ENCODE peak calls at places on chromosome 1, in nine cellular contexts. S is cardiac fibroblast, O is astrocyte of the spinal cord, V is GM23338, G is hepatocyte, J is kidney epithelial cell, Y is bronchial epithelial cell, B is prostate gland, M is colonic mucosa. Z is an unnamed sample.
A peak's percentile ranks its signal among the peaks of the same experiment; 100 is the strongest.

GRCh38 chr1:246270236-246270635 is 236.8 kb downstream of the SMYD3 start:
- DNase-seq in G (no peak), M (no peak), B (no peak), O (no peak), Y (no peak), V (no peak), J (no peak), S (no peak), Z (no peak)

GRCh38 chr1:206020393-206021007 is 3.2 kb downstream of the CTSE start:
- DNase-seq in J (no peak), G (no peak), M (no peak), V (no peak), B (no peak), Y (no peak), O (no peak), S (no peak), Z (no peak)

GRCh38 chr1:12157366-12158231 is 9.2 kb upstream of the TNFRSF1B start:
- DNase-seq in B (no peak), Y (peak; percentile 28), M (no peak), O (no peak), V (no peak), S (no peak), J (no peak), G (no peak), Z (no peak)

GRCh38 chr1:172726740-172727139 is 67.8 kb downstream of the FASLG start:
- DNase-seq in B (no peak), Y (no peak), O (no peak), V (no peak), J (no peak), S (no peak), G (no peak), M (no peak), Z (no peak)

GRCh38 chr1:54168206-54168965 is 15.6 kb upstream of the CDCP2 start:
- DNase-seq in V (no peak), O (no peak), S (no peak), M (no peak), B (no peak), Y (peak; percentile 58), J (no peak), G (no peak), Z (no peak)

GRCh38 chr1:44002606-44003157 is 11.3 kb downstream of the CCDC24 start:
- DNase-seq in V (peak; percentile 62), B (no peak), M (no peak), Y (no peak), J (no peak), O (no peak), G (no peak), S (no peak), Z (no peak)

GRCh38 chr1:150537732-150538684 is 11.2 kb upstream of the ADAMTSL4 start:
- DNase-seq in O (peak; percentile 67), S (peak; percentile 88), B (no peak), G (peak; percentile 30), J (no peak), Y (peak; percentile 87), M (no peak), V (peak; percentile 77), Z (no peak)

GRCh38 chr1:109657970-109658369 is 2.1 kb downstream of the GSTM4 start:
- DNase-seq in S (no peak), M (no peak), Y (no peak), G (no peak), V (no peak), O (no peak), B (no peak), J (no peak), Z (no peak)

GRCh38 chr1:99850458-99850974 is 355 bp downstream of the AGL start:
- DNase-seq in S (no peak), M (no peak), V (no peak), G (no peak), J (no peak), B (peak; percentile 9), Y (peak; percentile 18), O (peak; percentile 41), Z (no peak)

GRCh38 chr1:82445827-82446226 is 645.1 kb downstream of the ADGRL2 start:
- DNase-seq in Y (no peak), S (no peak), M (no peak), V (no peak), G (no peak), O (no peak), J (no peak), B (no peak), Z (no peak)

GRCh38 chr1:10615336-10615735 is 140.6 kb downstream of the PEX14 start:
- DNase-seq in M (no peak), V (no peak), G (no peak), O (no peak), B (no peak), S (no peak), J (no peak), Y (no peak), Z (no peak)

GRCh38 chr1:226688056-226688748 is 50.9 kb downstream of the ITPKB start:
- DNase-seq in S (no peak), B (no peak), J (no peak), O (no peak), V (peak; percentile 34), M (no peak), G (no peak), Y (no peak), Z (no peak)

GRCh38 chr1:184483101-184483813 is 96.4 kb downstream of the C1orf21 start:
- DNase-seq in M (no peak), O (peak; percentile 38), S (peak; percentile 38), G (no peak), Y (peak; percentile 27), V (no peak), B (peak; percentile 61), J (peak; percentile 9), Z (no peak)

GRCh38 chr1:108016451-108016920 is 51.5 kb upstream of the VAV3 start:
- DNase-seq in S (peak; percentile 73), J (peak; percentile 94), B (no peak), O (peak; percentile 77), M (no peak), Y (peak; percentile 74), G (peak; percentile 52), V (no peak), Z (peak; percentile 72)

GRCh38 chr1:30654188-30654587 is 69.2 kb downstream of the MATN1 start:
- DNase-seq in G (no peak), J (no peak), B (no peak), M (no peak), V (no peak), S (no peak), O (no peak), Y (peak; percentile 49), Z (no peak)

DNA sequence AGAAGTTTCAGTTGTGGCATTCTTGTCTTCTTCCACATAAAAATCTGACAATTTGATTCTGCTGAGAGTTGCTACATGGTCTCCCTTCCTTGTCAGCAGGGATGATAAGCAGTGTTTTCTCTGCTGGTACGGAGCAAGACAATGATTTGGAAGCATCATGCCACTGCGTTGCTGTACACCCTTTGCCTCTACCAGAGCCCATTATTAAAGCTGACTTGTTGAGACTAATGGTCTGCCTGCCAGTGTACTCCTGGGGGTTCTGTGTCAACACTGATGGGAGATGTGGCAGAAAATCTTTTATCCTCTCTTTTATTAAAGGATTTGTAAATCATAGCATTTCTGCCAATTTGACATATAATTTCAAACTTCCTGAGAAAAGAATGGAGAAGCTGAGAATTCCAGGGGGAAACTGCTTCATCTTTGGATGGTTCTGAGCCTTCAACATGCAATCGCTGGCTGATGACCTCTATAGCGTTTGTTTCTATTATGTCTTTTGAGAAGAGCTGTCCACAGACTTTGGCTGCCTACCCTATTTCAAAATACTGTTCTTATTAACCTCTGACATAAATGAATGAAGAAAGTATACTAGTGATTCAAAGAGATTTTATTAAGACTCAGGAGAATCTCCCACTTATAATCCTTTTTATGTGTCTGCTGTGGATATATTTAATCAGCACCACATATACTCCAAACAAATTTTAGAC is 47.9 kb upstream of the DYNLT5 start:
- DNase-seq in G (no peak), J (no peak), S (peak; percentile 23), O (peak; percentile 19), V (no peak), B (no peak), Y (no peak), M (no peak), Z (no peak)
- H3K4me3 ChIP-seq in G (no peak overlapping the region), J (no peak overlapping the region), S (no peak overlapping the region), O (no peak overlapping the region), V (no peak overlapping the region), B (no peak overlapping the region), Y (no peak overlapping the region), M (no peak overlapping the region), Z (no peak overlapping the region)

DNA sequence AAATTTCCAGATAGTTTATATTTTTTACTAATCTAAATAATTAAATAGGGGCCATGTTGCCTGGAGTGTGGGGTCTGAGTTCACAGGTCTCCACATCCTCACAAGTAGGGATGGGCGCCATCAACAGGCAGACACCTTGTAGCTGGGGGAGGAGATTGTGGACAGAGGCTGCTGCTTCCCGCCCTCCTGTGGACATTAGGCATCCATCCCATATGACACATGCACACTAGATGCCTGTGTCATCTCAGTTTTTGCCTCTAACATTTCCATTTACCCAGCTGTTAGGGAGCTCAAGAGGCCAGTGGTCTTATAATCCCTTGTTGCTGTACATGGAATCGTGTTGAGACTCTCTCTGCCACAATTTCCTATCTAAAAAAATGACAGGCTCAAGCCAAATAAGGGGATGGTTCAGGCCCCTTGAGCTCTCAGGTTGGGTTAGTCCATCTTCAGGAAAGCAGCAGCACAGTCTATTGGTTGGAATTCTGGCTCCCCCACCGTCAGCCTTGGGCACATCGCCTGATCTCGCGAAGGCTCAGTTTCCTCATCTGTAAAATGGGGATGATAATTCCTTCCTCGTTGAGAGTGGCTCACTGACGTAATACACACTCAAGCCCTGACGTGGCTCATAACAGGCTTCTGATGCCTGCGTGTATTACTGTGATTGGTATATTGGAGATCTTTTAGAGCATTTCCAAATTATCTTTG is 13.6 kb downstream of the LHX4 start:
- DNase-seq in G (no peak), M (no peak), Y (no peak), O (no peak), V (peak; percentile 34), S (no peak), J (no peak), B (no peak), Z (no peak)
- TF ChIP-seq CTCF in G (no peak), M (no peak), Y (no peak), O (no peak), V (peak; percentile 65), S (no peak), J (no peak), B (no peak), Z (no peak)

GRCh38 chr1:245261786-245262185 is 107.0 kb downstream of the KIF26B start:
- DNase-seq in O (no peak), V (no peak), M (no peak), B (no peak), Y (peak; percentile 67), S (no peak), J (peak; percentile 89), G (no peak), Z (peak; percentile 5)
- H3K4me3 ChIP-seq in O (no peak overlapping the region), V (no peak overlapping the region), M (no peak overlapping the region), B (no peak overlapping the region), Y (no peak overlapping the region), S (no peak overlapping the region), J (no peak overlapping the region), G (no peak overlapping the region), Z (no peak overlapping the region)

DNA sequence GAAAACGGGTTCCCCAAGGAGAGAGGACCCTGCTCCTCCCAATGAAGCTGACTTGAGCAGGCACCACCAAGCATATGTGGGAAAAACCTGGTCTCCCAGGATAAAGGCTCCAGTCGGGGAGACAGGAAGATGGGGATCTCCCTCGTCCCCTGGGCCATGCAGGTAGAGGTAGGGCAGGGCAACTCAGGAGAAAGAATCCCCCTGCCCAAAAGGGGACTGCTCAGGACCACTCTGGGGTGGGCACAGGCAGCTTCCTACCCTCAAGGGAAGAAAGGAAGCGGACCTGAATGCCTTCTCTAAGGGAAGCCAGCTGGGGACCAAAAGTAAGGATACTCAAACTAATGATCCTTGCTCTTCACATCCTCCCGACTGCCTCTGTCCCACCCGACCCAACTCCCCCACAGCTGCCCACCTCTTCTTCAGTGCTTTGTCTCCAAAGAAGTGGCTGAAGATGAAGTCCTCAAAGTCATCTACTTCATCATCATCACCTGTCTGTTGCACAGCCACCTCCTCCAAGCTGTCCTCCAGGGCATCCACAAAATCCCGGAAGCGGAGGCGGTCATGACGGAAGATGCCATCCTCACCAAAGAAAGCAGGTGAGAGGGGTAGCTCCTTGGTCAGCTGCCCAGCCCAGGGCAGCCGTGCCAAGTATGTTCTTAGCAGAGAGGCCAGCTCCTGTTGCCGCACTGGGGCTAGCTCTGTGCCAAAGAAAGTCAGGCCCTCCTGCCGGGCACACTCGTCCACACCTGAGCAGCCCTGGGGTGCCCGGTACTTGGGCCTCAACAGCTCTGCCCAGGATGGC is 8.8 kb upstream of the PMVK start:
- DNase-seq in O (no peak), Y (no peak), S (no peak), J (no peak), V (no peak), M (no peak), G (no peak), B (no peak), Z (no peak)
- TF ChIP-seq CTCF in O (no peak), Y (no peak), S (no peak), J (no peak), V (no peak), M (no peak), G (no peak), B (no peak), Z (no peak)